ENCODE peak calls at places on chromosome 2, in seven cellular contexts. N is stimulated activated CD8-positive, alpha-beta memory T cell treated with anti-CD3 and anti-CD28 coated beads, Interleukin-7, amount 100 ng/mL, for 4 hours; Z is globus pallidus; F is KG1; E is AG09319; H is Calu3; B is H54. M is an unnamed sample.

GRCh38 chr2:634670-635395 is 42.4 kb downstream of the TMEM18 start:
- DNase-seq in N (no peak), E (no peak), H (peak; percentile 47), Z (no peak), F (no peak), B (no peak), M (no peak)

GRCh38 chr2:83782122-83782521 is 677.0 kb downstream of the SUCLG1 start:
- DNase-seq in Z (no peak), N (no peak), B (no peak), E (no peak), H (no peak), F (no peak), M (no peak)

GRCh38 chr2:150542172-150542571 is 54.7 kb upstream of the RND3 start:
- DNase-seq in B (no peak), Z (no peak), E (no peak), N (no peak), F (no peak), H (no peak), M (no peak)

GRCh38 chr2:196239622-196240587 is 68.5 kb upstream of the STK17B start:
- DNase-seq in N (peak; percentile 79), Z (peak; percentile 41), H (peak; percentile 21), F (peak; percentile 79), B (no peak), E (no peak), M (peak; percentile 88)

GRCh38 chr2:122034797-122035196 is 279.3 kb downstream of the TSN start:
- DNase-seq in E (no peak), Z (no peak), N (no peak), B (no peak), F (no peak), H (no peak), M (no peak)

GRCh38 chr2:173271825-173272224 is 82.8 kb upstream of the CDCA7 start:
- DNase-seq in F (no peak), E (no peak), B (no peak), N (no peak), H (peak; percentile 44), Z (no peak), M (no peak)

GRCh38 chr2:106857882-106858478 is 28.0 kb downstream of the ST6GAL2 start:
- DNase-seq in N (no peak), B (no peak), Z (no peak), E (no peak), H (no peak), F (no peak), M (no peak)

GRCh38 chr2:27705851-27706622 is 42.3 kb downstream of the SLC4A1AP start:
- DNase-seq in B (peak; percentile 76), N (no peak), H (peak; percentile 65), F (no peak), Z (no peak), E (peak; percentile 88), M (peak; percentile 89)